ENCODE peak calls at places on chromosomes 11 and 22, in seven cellular contexts. Q is CD4-positive, alpha-beta T cell; E is GM20000; W is HFFc6; J is fibroblast of mammary gland; N is dorsolateral prefrontal cortex; G is GM12865. S is an unnamed sample.

GRCh38 chr11:44781697-44782096 is 54.9 kb downstream of the TSPAN18 start:
- DNase-seq in Q (no peak), E (no peak), W (no peak), J (no peak), N (no peak), G (no peak), S (no peak)

GRCh38 chr22:26979294-26979693 is 321.9 kb downstream of the MIAT start:
- DNase-seq in Q (no peak), E (no peak), W (no peak), J (no peak), N (no peak), G (no peak), S (peak)

GRCh38 chr22:50011447-50012200 is 941 bp downstream of the IL17REL start:
- DNase-seq in Q (no peak), E (no peak), W (no peak), J (no peak), N (peak), G (no peak), S (peak)

GRCh38 chr11:58586998-58587397 is 8.1 kb downstream of the ZFP91 start:
- DNase-seq in Q (no peak), E (no peak), W (no peak), J (no peak), N (no peak), G (no peak), S (no peak)

GRCh38 chr11:117828641-117829368 is 4.3 kb upstream of the FXYD2 start:
- DNase-seq in Q (peak), E (peak), W (peak), J (peak), N (no peak), G (peak), S (no peak)

GRCh38 chr11:113204280-113204679 is 110.1 kb upstream of the TTC12 start:
- DNase-seq in Q (no peak), E (no peak), W (no peak), J (no peak), N (no peak), G (no peak), S (no peak)

GRCh38 chr11:4865855-4866254 is 15.8 kb upstream of the OR51T1 start:
- DNase-seq in Q (no peak), E (no peak), W (no peak), J (no peak), N (no peak), G (no peak), S (no peak)

GRCh38 chr22:39703890-39704658 is 133.5 kb downstream of the CACNA1I start:
- DNase-seq in Q (no peak), E (no peak), W (no peak), J (peak), N (no peak), G (no peak), S (no peak)

GRCh38 chr11:86938900-86939880 is 16.0 kb downstream of the FZD4 start:
- DNase-seq in Q (no peak), E (peak), W (peak), J (peak), N (no peak), G (peak), S (peak)

GRCh38 chr22:19909350-19910179 is 32.0 kb upstream of the COMT start:
- DNase-seq in Q (peak), E (peak), W (peak), J (peak), N (peak), G (peak), S (peak)
- TF ChIP-seq CTCF in Q (peak), E (peak), W (peak), J (peak), N (peak), G (peak), S (peak)

GRCh38 chr11:20634044-20634443 is 34.6 kb downstream of the SLC6A5 start:
- DNase-seq in Q (no peak), E (no peak), W (no peak), J (no peak), N (no peak), G (no peak), S (no peak)
- TF ChIP-seq CTCF in Q (no peak), E (no peak), W (no peak), J (peak), N (no peak), G (no peak), S (no peak)

DNA sequence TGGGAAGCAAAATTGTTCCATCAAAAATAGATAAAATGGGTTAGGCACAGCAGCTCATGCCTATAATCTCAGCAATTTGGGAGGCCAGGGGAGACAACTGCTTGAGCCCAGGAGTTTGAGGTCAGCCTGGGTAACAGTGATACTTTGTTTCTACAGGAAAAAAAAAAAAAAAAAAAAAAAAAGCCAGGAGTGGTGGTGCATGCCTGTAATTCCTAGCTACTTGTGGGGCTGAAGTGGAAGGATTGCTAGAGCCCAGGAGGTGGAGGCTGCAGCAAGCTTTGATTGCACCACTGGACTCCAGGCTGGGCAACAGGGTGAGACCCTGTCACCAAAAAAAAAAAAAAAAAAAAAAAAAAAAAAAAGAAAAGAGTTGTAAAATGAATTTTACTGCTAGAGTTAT is 49.6 kb downstream of the KIF18A start:
- DNase-seq in Q (no peak), E (no peak), W (peak), J (no peak), N (no peak), G (no peak), S (no peak)
- TF ChIP-seq CTCF in Q (no peak), E (no peak), W (no peak), J (no peak), N (no peak), G (no peak), S (no peak)

GRCh38 chr22:22144858-22145257 is 99.7 kb upstream of the VPREB1 start:
- DNase-seq in Q (no peak), E (no peak), W (no peak), J (peak), N (no peak), G (no peak), S (no peak)
- TF ChIP-seq CTCF in Q (no peak), E (no peak), W (peak), J (no peak), N (no peak), G (no peak), S (peak)

DNA sequence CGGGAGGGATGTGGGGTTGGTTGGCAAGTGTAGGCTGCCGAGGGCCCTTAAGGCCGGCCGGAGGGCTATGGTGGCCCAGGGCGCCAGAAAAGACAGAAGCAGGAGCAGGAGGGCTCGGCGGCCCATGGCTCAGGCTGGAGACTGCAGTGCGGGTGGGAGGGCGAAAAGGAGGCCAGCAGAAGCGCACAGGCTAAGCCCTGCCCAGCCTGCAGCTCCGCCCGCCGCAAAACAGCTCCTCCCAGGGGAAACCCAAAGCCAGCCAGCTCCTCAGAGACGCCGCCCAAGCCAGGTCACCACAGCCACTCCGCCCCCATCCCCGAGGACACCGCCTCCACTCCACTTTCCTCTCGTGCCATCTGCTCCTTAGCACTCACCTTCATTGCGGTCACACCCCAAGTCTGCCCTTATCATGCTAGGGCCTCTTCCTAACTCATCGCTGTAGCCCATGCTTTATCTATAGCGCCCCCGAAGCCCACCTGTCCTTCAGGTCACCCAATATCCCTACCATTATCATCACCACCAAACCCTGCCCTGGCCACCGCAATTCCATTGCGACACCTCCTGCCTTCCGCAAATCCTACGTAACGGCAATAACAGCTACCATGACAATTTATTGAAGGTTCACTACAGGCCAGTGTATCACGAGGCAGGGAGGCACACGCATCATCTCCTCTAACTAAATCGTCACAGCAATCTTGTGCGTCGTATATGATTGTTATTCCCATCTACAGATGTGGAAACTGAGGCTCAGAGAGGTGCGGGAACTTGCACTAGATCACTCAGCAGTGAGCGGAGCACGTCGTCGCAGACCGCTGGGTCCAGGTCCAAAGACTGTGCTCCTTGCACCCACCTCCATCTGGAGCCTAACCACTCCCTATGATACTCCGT is at the start of gene PRCP:
- DNase-seq in Q (peak), E (peak), W (peak), J (peak), N (peak), G (peak), S (peak)
- TF ChIP-seq CTCF in Q (no peak), E (no peak), W (no peak), J (no peak), N (peak), G (no peak), S (no peak)

DNA sequence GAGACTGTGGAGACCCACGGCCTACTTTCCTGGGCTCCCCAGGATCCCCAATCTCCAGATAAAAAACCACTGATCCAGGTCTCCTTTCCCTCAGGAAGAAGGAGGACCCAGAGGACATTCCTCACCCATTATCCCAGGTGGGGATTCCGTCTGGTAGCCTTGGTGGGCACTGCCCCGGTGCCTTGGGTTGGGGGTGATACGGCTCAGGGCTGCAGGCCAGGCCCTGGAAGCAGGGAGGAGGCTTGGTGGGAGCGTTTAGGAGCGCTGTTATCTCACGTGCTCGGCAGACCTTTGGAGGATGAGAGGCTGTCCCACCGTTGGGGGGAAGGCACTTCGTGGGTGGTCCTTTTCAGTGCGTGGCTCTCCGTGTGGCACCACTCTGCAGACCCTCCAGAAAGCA is 926.3 kb downstream of the BRD1 start:
- DNase-seq in Q (no peak), E (no peak), W (no peak), J (no peak), N (peak), G (no peak), S (no peak)
- TF ChIP-seq CTCF in Q (no peak), E (no peak), W (no peak), J (no peak), N (no peak), G (no peak), S (no peak)

S was measured in endothelial cell.